ENCODE peak calls at places on chromosomes 16 and 17, in four cellular contexts. F is testis, S is K562, C is heart left ventricle. B is an unnamed sample.

GRCh38 chr16:58016841-58017446 is 8.6 kb upstream of the MMP15 start:
- DNase-seq in C (no peak), S (no peak), F (no peak), B (no peak)

GRCh38 chr17:35256629-35257028 is 13.8 kb downstream of the SLFN5 start:
- DNase-seq in C (no peak), F (no peak), S (no peak), B (no peak)

GRCh38 chr16:62408760-62409159 is 372.5 kb upstream of the CDH8 start:
- DNase-seq in C (no peak), F (no peak), S (no peak), B (no peak)

GRCh38 chr17:16027708-16028584 is 28.3 kb downstream of the TTC19 start:
- DNase-seq in S (peak; percentile 63), C (no peak), F (no peak), B (no peak)

GRCh38 chr16:3945751-3946603 is 65.5 kb upstream of the CREBBP start:
- DNase-seq in F (peak; percentile 68), C (no peak), S (no peak), B (no peak)

GRCh38 chr16:68298907-68299515 is 11.7 kb downstream of the SLC7A6OS start:
- DNase-seq in C (peak; percentile 44), S (no peak), F (peak; percentile 90), B (peak; percentile 27)

GRCh38 chr16:30472328-30472942 is at the start of gene ITGAL:
- DNase-seq in S (no peak), F (peak; percentile 24), C (peak; percentile 27), B (no peak)

GRCh38 chr16:55552621-55553020 is 13.9 kb upstream of the CAPNS2 start:
- DNase-seq in S (no peak), F (no peak), C (no peak), B (no peak)

GRCh38 chr16:48914070-48914469 is 304.1 kb upstream of the N4BP1 start:
- DNase-seq in C (no peak), S (no peak), F (no peak), B (no peak)

GRCh38 chr16:1397779-1398178 is 16.7 kb downstream of the UNKL start:
- DNase-seq in S (no peak), C (no peak), F (no peak), B (no peak)

GRCh38 chr17:41864498-41864836 is 756 bp downstream of the KLHL11 start:
- DNase-seq in F (peak; percentile 62), S (no peak), C (no peak), B (no peak)

GRCh38 chr17:57085448-57086068 is 512 bp downstream of the AKAP1 start:
- DNase-seq in C (peak; percentile 68), S (peak; percentile 74), F (peak; percentile 56), B (peak; percentile 53)

GRCh38 chr16:2048116-2048543 is 345 bp downstream of the TSC2 start:
- DNase-seq in C (no peak), S (no peak), F (peak; percentile 44), B (no peak)

GRCh38 chr16:58197314-58198012 is 443 bp downstream of the CSNK2A2 start:
- DNase-seq in C (peak; percentile 11), F (no peak), S (peak; percentile 50), B (no peak)

GRCh38 chr17:68738044-68738443 is 136.9 kb upstream of the FAM20A start:
- DNase-seq in F (peak; percentile 26), S (no peak), C (no peak), B (peak; percentile 43)

GRCh38 chr17:48283907-48284306 is 146.1 kb downstream of the SKAP1 start:
- DNase-seq in F (no peak), S (no peak), C (no peak), B (no peak)

GRCh38 chr16:19757762-19758595 is 39.9 kb downstream of the IQCK start:
- DNase-seq in S (no peak), F (no peak), C (no peak), B (no peak)

GRCh38 chr17:64092952-64093451 is 36.9 kb downstream of the ERN1 start:
- DNase-seq in C (no peak), F (no peak), S (no peak), B (peak; percentile 40)

GRCh38 chr16:9095998-9096397 is 4.6 kb downstream of the HAPSTR1 start:
- DNase-seq in S (no peak), F (no peak), C (no peak), B (no peak)

GRCh38 chr17:35460354-35460851 is 11.8 kb upstream of the SLFN13 start:
- DNase-seq in S (peak; percentile 73), F (peak; percentile 52), C (peak; percentile 23), B (peak; percentile 17)

GRCh38 chr17:38733315-38734234 is 3.4 kb downstream of the CISD3 start:
- DNase-seq in C (no peak), S (no peak), F (no peak), B (no peak)
- TF ChIP-seq CTCF in C (peak; percentile 12), S (peak; percentile 56), F (no peak), B (no peak)

GRCh38 chr17:44361292-44362055 is 2.2 kb downstream of the FAM171A2 start:
- DNase-seq in C (no peak), F (no peak), S (no peak), B (peak; percentile 17)
- H3K4me3 ChIP-seq in C (no peak overlapping the region), F (no peak overlapping the region), S (no peak overlapping the region), B (no peak overlapping the region)

DNA sequence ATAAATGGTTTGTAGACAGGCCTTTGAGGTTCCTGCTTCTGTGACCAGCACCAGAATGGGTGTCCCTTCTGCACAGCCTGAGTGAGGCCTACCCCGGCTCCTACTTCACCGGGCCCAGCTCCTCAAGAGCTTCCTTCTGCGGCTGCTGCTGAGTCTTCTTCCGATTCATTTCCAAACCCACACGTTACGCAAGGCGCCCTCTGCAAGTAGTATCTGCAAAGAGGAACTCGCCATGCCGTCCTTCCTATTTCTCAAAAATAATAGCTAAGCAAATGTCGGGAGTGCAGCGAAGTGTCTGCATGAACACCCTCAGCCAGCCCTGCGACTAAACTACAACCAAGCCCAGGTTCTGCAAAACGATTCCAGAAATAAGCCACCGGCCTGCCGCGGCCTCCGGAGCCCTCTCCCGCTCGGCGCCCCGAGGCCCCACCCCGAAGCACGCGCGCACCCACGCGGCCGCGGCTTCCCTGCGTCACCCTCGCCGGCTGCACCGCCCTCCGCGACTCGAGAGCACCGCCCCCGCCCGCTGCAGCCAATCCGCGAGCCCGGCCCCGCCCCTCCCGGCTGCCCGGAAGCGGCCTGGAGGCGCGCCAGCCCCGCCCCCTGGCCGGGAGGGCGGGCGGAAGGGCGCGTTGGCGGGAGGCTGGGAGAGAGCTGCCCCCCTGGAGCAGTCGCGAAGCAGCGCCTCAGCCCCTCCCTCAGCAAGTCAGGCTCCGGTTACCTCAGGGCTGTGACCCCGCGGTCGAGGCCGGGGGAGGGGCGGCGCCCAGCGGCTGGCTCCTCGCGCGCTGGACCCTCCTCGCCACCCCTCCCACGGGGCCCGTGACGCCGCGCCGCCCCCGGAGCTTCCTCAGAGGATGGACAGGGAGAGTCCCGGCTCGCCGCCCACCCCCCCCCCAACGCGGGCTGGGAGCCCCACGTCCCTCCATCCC is 8.3 kb downstream of the MNT start:
- DNase-seq in C (peak; percentile 98), S (peak; percentile 90), F (peak; percentile 97), B (peak; percentile 96)
- TF ChIP-seq POLR2A in C (no peak), S (peak; percentile 67), F (peak; percentile 25), B (peak; percentile 47)

GRCh38 chr16:50245417-50246298 is 20.7 kb upstream of the ADCY7 start:
- DNase-seq in S (peak; percentile 93), C (peak; percentile 31), F (peak; percentile 35), B (no peak)
- TF ChIP-seq CTCF in S (peak; percentile 59), C (no peak), F (peak; percentile 14), B (peak; percentile 44)

GRCh38 chr17:78709119-78709681 is 72.9 kb downstream of the CYTH1 start:
- DNase-seq in C (no peak), F (no peak), S (no peak), B (no peak)

GRCh38 chr17:78710607-78711006 is 71.5 kb downstream of the CYTH1 start:
- DNase-seq in F (no peak), S (no peak), C (no peak), B (no peak)

GRCh38 chr17:78707923-78708322 is 74.2 kb downstream of the CYTH1 start:
- DNase-seq in S (no peak), C (no peak), F (no peak), B (no peak)

GRCh38 chr17:78708510-78708973 is 73.5 kb downstream of the CYTH1 start:
- DNase-seq in S (peak; percentile 61), F (peak; percentile 70), C (peak; percentile 68), B (peak; percentile 38)

GRCh38 chr17:78709688-78710290 is 72.3 kb downstream of the CYTH1 start:
- DNase-seq in F (no peak), C (no peak), S (no peak), B (no peak)
- H3K4me3 ChIP-seq in F (no peak overlapping the region), C (no peak overlapping the region), S (no peak overlapping the region), B (no peak overlapping the region)

DNA sequence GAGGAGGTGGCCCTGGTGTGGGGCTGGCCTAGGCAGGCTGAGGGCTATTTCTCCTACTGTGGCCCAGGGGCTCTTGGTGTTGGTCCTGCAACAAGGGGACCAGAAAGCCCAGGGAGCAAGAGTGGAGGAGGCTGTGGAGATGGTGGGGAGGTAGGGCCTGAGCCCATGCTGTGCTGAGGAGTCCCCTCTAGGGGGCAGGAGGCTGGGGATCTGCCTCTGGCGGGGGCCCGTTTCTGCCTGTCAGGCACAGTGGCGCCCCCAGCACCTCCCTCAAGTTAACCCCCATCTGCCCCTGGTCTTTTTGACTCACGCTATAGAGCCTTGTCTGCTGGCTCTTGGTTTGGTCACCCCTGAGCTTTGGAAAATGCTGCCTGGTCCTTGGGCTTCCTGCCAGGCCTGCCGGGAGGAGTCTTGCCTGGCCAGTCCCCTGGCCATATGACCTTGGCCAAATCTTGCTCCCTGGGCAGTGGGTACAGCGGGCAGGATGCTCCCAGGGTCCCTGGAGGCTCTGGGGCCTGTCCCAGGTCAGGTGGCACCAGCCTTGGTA is 5.9 kb downstream of the BAIAP2 start:
- DNase-seq in S (peak; percentile 83), C (no peak), F (no peak), B (no peak)
- TF ChIP-seq POLR2A in S (no peak), C (no peak), F (no peak), B (no peak)